ENCODE peak calls at places on chromosomes 2 and 18, in eight cellular contexts. E is RWPE2; I is HepG2; V is upper lobe of right lung; Y is gastrocnemius medialis; D is CD8-positive, alpha-beta T cell; W is cardiac muscle cell; S is pancreas. N is an unnamed sample.

GRCh38 chr18:13387856-13388548 is 169.4 kb downstream of the LDLRAD4 start:
- DNase-seq in E (no peak), W (no peak), D (peak; percentile 5), V (no peak), S (no peak), Y (no peak), I (no peak), N (no peak)

GRCh38 chr18:48068916-48069445 is 138.5 kb upstream of the SMAD2 start:
- DNase-seq in Y (no peak), W (no peak), E (no peak), V (no peak), D (no peak), I (no peak), S (no peak), N (no peak)

GRCh38 chr2:142693171-142693950 is 184.1 kb upstream of the KYNU start:
- DNase-seq in D (no peak), E (no peak), I (no peak), W (no peak), V (no peak), S (no peak), Y (no peak), N (no peak)

GRCh38 chr18:57431512-57432080 is 3.6 kb upstream of the ONECUT2 start:
- DNase-seq in W (no peak), I (no peak), E (no peak), D (no peak), Y (no peak), S (no peak), V (no peak), N (no peak)

GRCh38 chr2:134445981-134446380 is 192.1 kb downstream of the MGAT5 start:
- DNase-seq in I (no peak), D (no peak), E (no peak), S (no peak), Y (no peak), V (no peak), W (no peak), N (no peak)

GRCh38 chr2:126221506-126221905 is 434.5 kb upstream of the GYPC start:
- DNase-seq in W (no peak), V (no peak), S (no peak), I (no peak), Y (no peak), D (no peak), E (no peak), N (no peak)

GRCh38 chr2:88614497-88615157 is 12.6 kb downstream of the EIF2AK3 start:
- DNase-seq in I (no peak), E (no peak), Y (no peak), D (no peak), V (no peak), S (no peak), W (no peak), N (no peak)

GRCh38 chr2:182077451-182078142 is 91.9 kb downstream of the PPP1R1C start:
- DNase-seq in I (peak; percentile 79), S (no peak), W (peak; percentile 83), E (no peak), D (no peak), V (no peak), Y (no peak), N (peak; percentile 15)

GRCh38 chr2:207847807-207848544 is 78.3 kb upstream of the FZD5 start:
- DNase-seq in V (no peak), W (no peak), S (no peak), I (peak; percentile 99), Y (no peak), E (no peak), D (no peak), N (no peak)

GRCh38 chr18:39596216-39596615 is 2030.6 kb upstream of the CELF4 start:
- DNase-seq in V (no peak), E (no peak), S (no peak), D (no peak), I (no peak), W (no peak), Y (no peak), N (no peak)

GRCh38 chr2:196331143-196331542 is 159.8 kb upstream of the STK17B start:
- DNase-seq in E (no peak), V (no peak), S (no peak), I (no peak), W (no peak), Y (no peak), D (no peak), N (no peak)

GRCh38 chr2:121408641-121409040 is 122.0 kb upstream of the RNU4ATAC start:
- DNase-seq in S (no peak), Y (no peak), D (no peak), I (no peak), V (no peak), E (no peak), W (no peak), N (no peak)

GRCh38 chr2:39164089-39164488 is 43.2 kb upstream of the SOS1 start:
- DNase-seq in W (no peak), V (no peak), D (no peak), E (no peak), S (no peak), I (no peak), Y (no peak), N (no peak)

GRCh38 chr2:121904656-121905055 is 149.2 kb downstream of the TSN start:
- DNase-seq in Y (no peak), E (no peak), V (no peak), I (no peak), D (no peak), S (no peak), W (no peak), N (no peak)

GRCh38 chr18:35491689-35492077 is 6.1 kb downstream of the INO80C start:
- DNase-seq in Y (no peak), E (no peak), W (peak; percentile 20), D (no peak), V (no peak), S (no peak), I (no peak), N (no peak)

GRCh38 chr2:24711881-24712280 is 81.3 kb downstream of the PTRHD1 start:
- DNase-seq in W (no peak), V (no peak), Y (no peak), D (no peak), E (no peak), I (no peak), S (no peak), N (no peak)

DNA sequence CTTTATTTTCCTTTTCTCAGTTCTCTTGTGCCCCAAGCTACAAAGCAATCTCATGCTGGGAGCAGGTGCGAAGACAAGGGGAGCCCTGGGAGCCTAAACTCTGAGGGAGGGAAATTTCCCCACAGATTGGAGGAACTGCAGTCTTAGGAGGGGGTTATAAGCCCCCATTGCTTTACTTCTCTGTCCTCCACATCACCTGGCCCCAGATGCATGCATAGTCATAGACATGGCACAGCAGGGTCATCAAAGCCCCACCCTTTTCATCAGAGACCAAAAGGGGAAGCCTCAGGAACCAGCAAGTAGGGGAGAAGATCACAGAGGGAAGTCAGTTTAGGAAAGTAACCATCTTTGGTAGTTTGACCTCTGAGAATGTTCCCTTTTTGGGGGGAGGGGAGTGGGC is 33.7 kb downstream of the LANCL1 start:
- DNase-seq in I (no peak), W (no peak), E (no peak), S (no peak), D (no peak), Y (no peak), V (no peak), N (no peak)
- H3K27ac ChIP-seq in I (no peak overlapping the region), W (no peak overlapping the region), E (no peak overlapping the region), S (no peak overlapping the region), D (no peak overlapping the region), Y (no peak overlapping the region), V (no peak overlapping the region), N (no peak overlapping the region)

GRCh38 chr2:218180728-218181127 is 14.0 kb upstream of the CXCR1 start:
- DNase-seq in W (no peak), Y (no peak), E (no peak), V (no peak), D (no peak), S (no peak), I (no peak), N (no peak)

GRCh38 chr2:218187650-218188025 is 20.9 kb upstream of the CXCR1 start:
- DNase-seq in S (no peak), W (no peak), D (no peak), V (no peak), E (no peak), I (no peak), Y (no peak), N (no peak)

GRCh38 chr2:218186876-218187649 is 20.3 kb upstream of the CXCR1 start:
- DNase-seq in D (no peak), Y (no peak), V (no peak), W (no peak), S (no peak), I (no peak), E (no peak), N (no peak)

GRCh38 chr2:218186355-218186766 is 19.6 kb upstream of the CXCR1 start:
- DNase-seq in V (peak; percentile 80), Y (peak; percentile 69), E (no peak), S (peak; percentile 69), D (peak; percentile 71), I (peak; percentile 76), W (peak; percentile 79), N (peak; percentile 44)
- H3K4me3 ChIP-seq in V (no peak overlapping the region), Y (no peak overlapping the region), E (no peak overlapping the region), S (no peak overlapping the region), D (no peak overlapping the region), I (no peak overlapping the region), W (no peak overlapping the region), N (no peak overlapping the region)

DNA sequence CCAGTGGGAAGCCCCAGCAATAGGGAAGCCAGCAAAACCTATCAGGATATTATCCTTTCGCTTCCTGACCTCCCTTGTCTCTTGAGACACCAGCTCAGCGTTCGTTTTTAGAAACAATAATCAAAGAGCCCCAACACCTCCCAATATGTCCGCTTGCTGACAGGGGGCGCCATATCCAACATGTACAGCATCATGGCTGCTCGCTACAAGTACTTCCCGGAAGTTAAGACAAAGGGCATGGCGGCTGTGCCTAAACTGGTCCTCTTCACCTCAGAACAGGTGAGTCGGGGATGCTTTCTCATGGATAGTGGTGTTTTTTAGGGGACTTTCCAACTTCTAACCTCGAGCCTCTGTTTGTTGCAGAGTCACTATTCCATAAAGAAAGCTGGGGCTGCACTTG is 28.7 kb downstream of the GAD1 start:
- DNase-seq in W (no peak), Y (no peak), E (no peak), I (no peak), S (no peak), D (no peak), V (no peak), N (no peak)
- TF ChIP-seq CTCF in W (no peak), Y (no peak), E (no peak), I (peak; percentile 30), S (no peak), D (no peak), V (no peak), N (no peak)

DNA sequence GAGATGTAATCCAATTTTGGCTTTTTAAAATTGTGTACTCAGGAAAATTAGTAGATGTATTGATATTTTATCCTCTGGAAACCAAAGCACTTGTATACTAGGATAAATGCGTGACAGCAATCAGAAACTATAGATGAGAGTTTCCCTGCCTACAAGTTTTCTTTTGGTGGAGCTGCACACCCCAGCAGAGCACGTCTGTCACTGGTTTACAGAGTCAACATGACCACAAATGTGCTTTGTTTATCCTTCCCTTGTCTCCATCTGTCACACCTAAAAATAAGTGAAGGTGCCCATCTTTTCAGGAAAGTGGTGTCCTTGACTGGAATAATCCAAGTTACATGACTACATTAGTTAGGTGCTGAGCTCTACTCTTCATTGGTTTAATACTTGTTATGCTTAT is 210.4 kb upstream of the DSEL start:
- DNase-seq in V (no peak), Y (no peak), S (no peak), D (no peak), W (no peak), I (no peak), E (no peak), N (no peak)
- H3K27ac ChIP-seq in V (no peak overlapping the region), Y (no peak overlapping the region), S (no peak overlapping the region), D (no peak overlapping the region), W (no peak overlapping the region), I (no peak overlapping the region), E (no peak overlapping the region), N (no peak overlapping the region)